ENCODE peak calls at places on chromosomes 12 and 14, in eight cellular contexts. G, B, D, X, M, N, J and R are unnamed samples.

GRCh38 chr14:75315143-75315542 is 36.5 kb downstream of the FOS start:
- DNase-seq in J (no peak), D (no peak), M (peak), B (peak), N (no peak), G (peak), X (no peak), R (no peak)

GRCh38 chr14:61535032-61535431 is 160.3 kb upstream of the HIF1A start:
- DNase-seq in B (peak), D (no peak), G (no peak), X (no peak), N (no peak), M (no peak), J (no peak), R (no peak)

GRCh38 chr14:80315681-80316080 is 104.4 kb upstream of the DIO2 start:
- DNase-seq in M (no peak), N (no peak), D (no peak), B (peak), X (no peak), J (no peak), G (no peak), R (no peak)

GRCh38 chr12:71426648-71427047 is 12.9 kb upstream of the LGR5 start:
- DNase-seq in J (no peak), X (no peak), D (no peak), B (peak), M (peak), G (no peak), N (no peak), R (no peak)

GRCh38 chr14:103846569-103847438 is 571 bp downstream of the PPP1R13B start:
- DNase-seq in D (peak), N (no peak), G (peak), X (no peak), M (peak), J (no peak), B (peak), R (peak)

GRCh38 chr12:112904571-112904970 is 2.2 kb upstream of the OAS1 start:
- DNase-seq in G (no peak), N (no peak), M (no peak), D (no peak), B (peak), X (no peak), J (no peak), R (no peak)

GRCh38 chr14:66425402-66425801 is 60.8 kb upstream of the CCDC196 start:
- DNase-seq in B (no peak), N (no peak), D (no peak), G (no peak), X (no peak), J (no peak), M (no peak), R (no peak)

GRCh38 chr12:25771062-25771461 is 187.4 kb upstream of the RASSF8 start:
- DNase-seq in J (peak), G (no peak), M (no peak), B (peak), N (no peak), D (no peak), X (no peak), R (no peak)

GRCh38 chr12:121530600-121531355 is 50.0 kb downstream of the KDM2B start:
- DNase-seq in N (peak), J (peak), X (peak), B (peak), D (peak), M (peak), G (peak), R (peak)

GRCh38 chr14:55107766-55108554 is 21.1 kb upstream of the LGALS3 start:
- DNase-seq in N (no peak), X (no peak), G (peak), M (peak), D (no peak), B (peak), J (peak), R (no peak)

GRCh38 chr14:85010186-85010585 is 519.8 kb upstream of the FLRT2 start:
- DNase-seq in J (no peak), M (peak), G (no peak), B (no peak), X (no peak), D (no peak), N (no peak), R (no peak)

GRCh38 chr14:103516426-103517171 is 6.0 kb downstream of the CKB start:
- DNase-seq in B (no peak), N (no peak), X (no peak), J (no peak), D (no peak), G (no peak), M (no peak), R (no peak)

GRCh38 chr12:13362260-13362841 is 165.8 kb downstream of the EMP1 start:
- DNase-seq in D (peak), M (peak), G (peak), X (no peak), B (peak), J (peak), N (peak), R (no peak)

GRCh38 chr12:42868291-42868690 is 278.7 kb upstream of the PRICKLE1 start:
- DNase-seq in D (no peak), N (no peak), B (no peak), M (no peak), J (no peak), X (no peak), G (no peak), R (no peak)

GRCh38 chr12:113108308-113108707 is 27.3 kb downstream of the RASAL1 start:
- DNase-seq in B (no peak), M (no peak), D (no peak), J (no peak), N (no peak), X (no peak), G (no peak), R (no peak)

GRCh38 chr12:43882578-43883178 is 46.8 kb downstream of the TMEM117 start:
- DNase-seq in D (peak), B (peak), X (no peak), J (peak), M (peak), N (no peak), G (peak), R (peak)

GRCh38 chr12:122834921-122835692 is at the start of gene HIP1R:
- DNase-seq in G (peak), B (peak), D (peak), M (peak), N (peak), X (peak), J (no peak), R (peak)

GRCh38 chr12:54390668-54391551 is 6.4 kb upstream of the ZNF385A start:
- DNase-seq in D (peak), M (no peak), X (peak), G (no peak), B (no peak), N (peak), J (no peak), R (peak)

GRCh38 chr14:20807304-20807956 is 4.8 kb upstream of the RNASE1 start:
- DNase-seq in M (no peak), J (no peak), N (no peak), G (no peak), X (no peak), D (no peak), B (no peak), R (no peak)

GRCh38 chr12:109738878-109739665 is 25.4 kb downstream of the FAM222A start:
- DNase-seq in N (no peak), M (peak), D (no peak), G (no peak), X (no peak), B (peak), J (no peak), R (no peak)

GRCh38 chr14:23252420-23253333 is 14.9 kb downstream of the RNF212B start:
- DNase-seq in N (no peak), J (no peak), B (no peak), D (no peak), M (no peak), X (no peak), G (no peak), R (no peak)

GRCh38 chr12:334114-334513 is 55.0 kb downstream of the KDM5A start:
- DNase-seq in G (no peak), X (no peak), B (no peak), J (no peak), D (no peak), M (no peak), N (no peak), R (no peak)

GRCh38 chr12:43836455-43836989 is 641 bp downstream of the TMEM117 start:
- DNase-seq in X (no peak), B (peak), J (peak), D (no peak), M (no peak), G (peak), N (no peak), R (no peak)

GRCh38 chr12:24565300-24565699 is 383.6 kb downstream of the BCAT1 start:
- DNase-seq in D (no peak), N (no peak), G (no peak), M (no peak), J (no peak), X (no peak), B (peak), R (no peak)

GRCh38 chr12:53676715-53677611 is 1.1 kb upstream of the ATP5MC2 start:
- DNase-seq in J (no peak), D (peak), B (peak), G (peak), X (no peak), M (peak), N (peak), R (no peak)

GRCh38 chr12:2297004-2297403 is 244.2 kb downstream of the CACNA1C start:
- DNase-seq in X (no peak), N (no peak), J (no peak), G (no peak), M (no peak), B (no peak), D (no peak), R (no peak)

GRCh38 chr14:36066636-36067035 is 109.9 kb downstream of the PTCSC3 start:
- DNase-seq in N (no peak), G (no peak), D (no peak), B (peak), J (no peak), X (no peak), M (no peak), R (no peak)

GRCh38 chr12:70719672-70720420 is 82.6 kb upstream of the PTPRB start:
- DNase-seq in D (peak), M (peak), B (peak), N (no peak), G (peak), X (no peak), J (peak), R (peak)

GRCh38 chr14:33229269-33229924 is 290.7 kb downstream of the NPAS3 start:
- DNase-seq in X (no peak), B (no peak), D (no peak), N (no peak), M (no peak), G (peak), J (no peak), R (no peak)

GRCh38 chr12:85092814-85093370 is 56.7 kb downstream of the LRRIQ1 start:
- DNase-seq in G (no peak), B (no peak), N (no peak), X (no peak), J (no peak), D (no peak), M (no peak), R (no peak)

GRCh38 chr14:89386214-89386886 is 30.7 kb downstream of the FOXN3 start:
- DNase-seq in M (no peak), X (no peak), J (no peak), G (no peak), B (peak), N (no peak), D (no peak), R (no peak)

GRCh38 chr14:34227834-34228662 is 234.0 kb downstream of the SPTSSA start:
- DNase-seq in D (peak), M (no peak), N (no peak), B (peak), G (peak), J (peak), X (no peak), R (peak)

GRCh38 chr12:62720661-62721330 is 214.2 kb downstream of the PPM1H start:
- DNase-seq in G (peak), M (no peak), N (no peak), J (no peak), D (no peak), B (peak), X (no peak), R (no peak)

GRCh38 chr12:51886021-51886710 is 1.7 kb upstream of the ANKRD33 start:
- DNase-seq in X (no peak), D (peak), G (peak), M (peak), N (no peak), J (peak), B (peak), R (peak)

GRCh38 chr12:7369274-7369729 is 65.4 kb downstream of the ACSM4 start:
- DNase-seq in N (no peak), G (no peak), X (no peak), D (no peak), J (no peak), M (no peak), B (peak), R (no peak)

GRCh38 chr12:116113398-116114130 is 163.9 kb downstream of the MED13L start:
- DNase-seq in D (no peak), M (no peak), N (no peak), G (no peak), X (no peak), B (no peak), J (no peak), R (no peak)

GRCh38 chr14:39762576-39763401 is 330.6 kb upstream of the FBXO33 start:
- DNase-seq in N (no peak), J (no peak), B (no peak), M (no peak), G (peak), X (no peak), D (no peak), R (no peak)

GRCh38 chr12:109818900-109819500 is 14.2 kb downstream of the TRPV4 start:
- DNase-seq in N (no peak), D (no peak), B (peak), J (peak), M (peak), X (no peak), G (no peak), R (no peak)